ENCODE peak calls at places on chromosomes 12 and 14, in five cellular contexts. One of them, this sample, is unnamed.

GRCh38 chr12:59383426-59383822 is 212.4 kb upstream of the SLC16A7 start:
- DNase-seq in transverse colon: no peak
- DNase-seq in spleen: no peak
- DNase-seq in lower lobe of right lung: no peak
- DNase-seq in fibroblast of mammary gland: peak
- DNase-seq in this sample: no peak

GRCh38 chr14:103488960-103489359 is 33.7 kb downstream of the CKB start:
- DNase-seq in fibroblast of mammary gland: peak
- DNase-seq in transverse colon: no peak
- DNase-seq in spleen: no peak
- DNase-seq in lower lobe of right lung: no peak
- DNase-seq in this sample: no peak

GRCh38 chr12:130792926-130793849 is 45.9 kb downstream of the STX2 start:
- DNase-seq in lower lobe of right lung: no peak
- DNase-seq in fibroblast of mammary gland: no peak
- DNase-seq in spleen: peak
- DNase-seq in transverse colon: no peak
- DNase-seq in this sample: no peak

GRCh38 chr12:1912580-1913376 is 5.7 kb downstream of the CACNA2D4 start:
- DNase-seq in lower lobe of right lung: no peak
- DNase-seq in spleen: peak
- DNase-seq in fibroblast of mammary gland: no peak
- DNase-seq in transverse colon: no peak
- DNase-seq in this sample: peak

GRCh38 chr12:109792992-109793391 is 40.2 kb downstream of the TRPV4 start:
- DNase-seq in transverse colon: no peak
- DNase-seq in fibroblast of mammary gland: no peak
- DNase-seq in spleen: no peak
- DNase-seq in lower lobe of right lung: no peak
- DNase-seq in this sample: no peak

GRCh38 chr12:65958456-65958855 is 134.2 kb downstream of the HMGA2 start:
- DNase-seq in fibroblast of mammary gland: no peak
- DNase-seq in transverse colon: no peak
- DNase-seq in spleen: no peak
- DNase-seq in lower lobe of right lung: no peak
- DNase-seq in this sample: no peak

GRCh38 chr12:128026696-128027574 is 240.0 kb upstream of the TMEM132C start:
- DNase-seq in transverse colon: peak
- DNase-seq in lower lobe of right lung: no peak
- DNase-seq in fibroblast of mammary gland: no peak
- DNase-seq in spleen: no peak
- DNase-seq in this sample: no peak

GRCh38 chr12:20646239-20646827 is 48.8 kb upstream of the SLCO1C1 start:
- DNase-seq in spleen: no peak
- DNase-seq in fibroblast of mammary gland: peak
- DNase-seq in lower lobe of right lung: no peak
- DNase-seq in transverse colon: no peak
- DNase-seq in this sample: no peak

GRCh38 chr14:36502558-36503508 is 17.2 kb downstream of the NKX2-1 start:
- DNase-seq in lower lobe of right lung: no peak
- DNase-seq in spleen: no peak
- DNase-seq in transverse colon: no peak
- DNase-seq in fibroblast of mammary gland: no peak
- DNase-seq in this sample: no peak

GRCh38 chr12:32181498-32182175 is 75.0 kb downstream of the BICD1 start:
- DNase-seq in spleen: no peak
- DNase-seq in fibroblast of mammary gland: peak
- DNase-seq in transverse colon: no peak
- DNase-seq in lower lobe of right lung: no peak
- DNase-seq in this sample: no peak

GRCh38 chr14:28831126-28831525 is 64.5 kb downstream of the FOXG1 start:
- DNase-seq in fibroblast of mammary gland: no peak
- DNase-seq in spleen: no peak
- DNase-seq in lower lobe of right lung: no peak
- DNase-seq in transverse colon: no peak
- DNase-seq in this sample: no peak

GRCh38 chr12:14148489-14149240 is 167.3 kb upstream of the GRIN2B start:
- DNase-seq in transverse colon: no peak
- DNase-seq in spleen: no peak
- DNase-seq in lower lobe of right lung: no peak
- DNase-seq in fibroblast of mammary gland: no peak
- DNase-seq in this sample: no peak

GRCh38 chr12:132405742-132406251 is 76.4 kb upstream of the GALNT9 start:
- DNase-seq in fibroblast of mammary gland: no peak
- DNase-seq in lower lobe of right lung: no peak
- DNase-seq in transverse colon: no peak
- DNase-seq in spleen: no peak
- DNase-seq in this sample: no peak

GRCh38 chr12:52506858-52507715 is 13.1 kb downstream of the KRT5 start:
- DNase-seq in fibroblast of mammary gland: peak
- DNase-seq in transverse colon: no peak
- DNase-seq in lower lobe of right lung: no peak
- DNase-seq in spleen: no peak
- DNase-seq in this sample: no peak

GRCh38 chr12:116910645-116911449 is at the start of gene FBXW8:
- DNase-seq in transverse colon: peak
- DNase-seq in fibroblast of mammary gland: peak
- DNase-seq in spleen: peak
- DNase-seq in lower lobe of right lung: peak
- DNase-seq in this sample: peak

GRCh38 chr12:8697120-8697475 is 693 bp upstream of the RIMKLB start:
- DNase-seq in transverse colon: no peak
- DNase-seq in spleen: peak
- DNase-seq in lower lobe of right lung: no peak
- DNase-seq in fibroblast of mammary gland: peak
- DNase-seq in this sample: no peak

GRCh38 chr14:76761849-76762616 is 765 bp downstream of the VASH1 start:
- DNase-seq in transverse colon: no peak
- DNase-seq in spleen: no peak
- DNase-seq in fibroblast of mammary gland: no peak
- DNase-seq in lower lobe of right lung: no peak
- DNase-seq in this sample: peak

GRCh38 chr14:93638790-93639189 is 149.5 kb downstream of the PRIMA1 start:
- DNase-seq in fibroblast of mammary gland: no peak
- DNase-seq in transverse colon: no peak
- DNase-seq in spleen: no peak
- DNase-seq in lower lobe of right lung: no peak
- DNase-seq in this sample: no peak

GRCh38 chr14:91882776-91883175 is 15.4 kb upstream of the TC2N start:
- DNase-seq in lower lobe of right lung: no peak
- DNase-seq in fibroblast of mammary gland: no peak
- DNase-seq in spleen: no peak
- DNase-seq in transverse colon: no peak
- DNase-seq in this sample: no peak

GRCh38 chr12:68521848-68522502 is 88.7 kb upstream of the RAP1B start:
- DNase-seq in spleen: no peak
- DNase-seq in fibroblast of mammary gland: peak
- DNase-seq in transverse colon: no peak
- DNase-seq in lower lobe of right lung: no peak
- DNase-seq in this sample: no peak

DNA sequence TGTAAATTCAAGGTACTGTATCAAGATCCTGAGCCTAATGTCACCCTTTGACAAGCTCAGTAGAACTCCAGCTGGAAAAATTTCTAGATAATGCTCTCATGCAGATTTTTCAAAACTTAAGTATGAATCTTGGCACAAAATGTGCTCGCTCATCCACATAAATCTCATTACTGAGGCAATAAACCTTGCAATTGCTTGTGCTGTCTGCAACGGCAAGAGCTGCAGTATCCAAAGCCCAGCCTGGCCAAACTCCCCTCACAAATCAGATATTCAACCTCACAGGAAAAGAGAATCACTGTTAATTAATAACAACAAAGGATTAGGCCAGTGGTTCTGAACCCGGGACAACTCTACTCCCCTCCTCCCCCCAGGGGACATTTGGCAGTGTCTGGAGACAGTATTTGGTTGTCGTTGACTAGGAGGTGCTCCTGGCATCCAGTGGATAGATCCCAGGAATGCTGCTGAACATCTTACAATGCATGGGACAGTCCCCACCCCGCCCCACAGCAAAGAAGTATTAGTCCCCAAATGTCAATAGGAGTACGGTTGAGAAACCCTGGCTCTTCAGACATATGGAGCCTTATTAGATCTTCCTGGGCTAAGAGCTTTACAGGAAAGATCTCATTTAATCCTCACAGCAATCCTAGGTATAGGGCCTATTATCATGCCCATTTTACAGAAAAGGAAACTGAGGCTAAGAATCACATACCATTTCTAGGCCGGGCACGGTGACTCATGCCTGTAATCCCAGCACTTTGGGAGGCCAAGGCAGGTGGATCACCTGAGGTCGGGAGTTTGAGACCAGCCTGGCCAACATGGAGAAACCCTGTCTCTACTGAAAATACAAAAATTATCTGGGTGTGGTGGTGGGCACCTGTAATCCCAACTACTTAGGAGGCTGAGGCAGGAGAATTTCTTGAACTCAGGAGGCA is 19.4 kb upstream of the CORO1C start:
- DNase-seq in spleen: no peak
- DNase-seq in fibroblast of mammary gland: peak
- DNase-seq in lower lobe of right lung: no peak
- DNase-seq in transverse colon: no peak
- DNase-seq in this sample: no peak
- H3K4me3 ChIP-seq in spleen: no peak
- H3K4me3 ChIP-seq in fibroblast of mammary gland: no peak
- H3K4me3 ChIP-seq in lower lobe of right lung: no peak
- H3K4me3 ChIP-seq in transverse colon: no peak
- H3K4me3 ChIP-seq in this sample: no peak

GRCh38 chr14:63727231-63727735 is 582 bp downstream of the SGPP1 start:
- DNase-seq in fibroblast of mammary gland: peak
- DNase-seq in spleen: peak
- DNase-seq in transverse colon: peak
- DNase-seq in lower lobe of right lung: peak
- DNase-seq in this sample: peak

GRCh38 chr14:63726499-63726898 is 1.4 kb downstream of the SGPP1 start:
- DNase-seq in fibroblast of mammary gland: no peak
- DNase-seq in lower lobe of right lung: no peak
- DNase-seq in spleen: no peak
- DNase-seq in transverse colon: no peak
- DNase-seq in this sample: no peak

GRCh38 chr14:63727736-63728728 is at the start of gene SGPP1:
- DNase-seq in fibroblast of mammary gland: peak
- DNase-seq in spleen: peak
- DNase-seq in transverse colon: peak
- DNase-seq in lower lobe of right lung: peak
- DNase-seq in this sample: peak

GRCh38 chr14:63730659-63731058 is 2.8 kb upstream of the SGPP1 start:
- DNase-seq in transverse colon: no peak
- DNase-seq in fibroblast of mammary gland: no peak
- DNase-seq in spleen: no peak
- DNase-seq in lower lobe of right lung: no peak
- DNase-seq in this sample: no peak

DNA sequence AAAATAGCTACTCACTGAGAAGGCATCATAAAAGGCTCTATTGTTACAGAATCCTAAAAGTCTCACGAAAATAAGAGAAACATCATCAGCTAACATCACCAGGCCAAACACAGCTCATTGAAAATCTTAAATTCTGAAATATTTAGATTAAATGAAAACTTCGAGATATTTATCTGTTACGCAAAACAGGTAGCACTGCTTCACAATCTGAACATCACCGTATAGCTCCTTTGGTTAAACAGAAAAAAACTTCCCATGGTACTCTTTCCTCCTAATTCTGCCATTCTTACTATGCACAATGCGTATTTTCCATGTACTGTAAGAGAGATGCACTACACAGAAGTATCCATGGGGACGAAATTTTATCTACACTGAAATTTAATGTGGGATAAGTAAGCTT is 2.1 kb downstream of the SGPP1 start:
- DNase-seq in lower lobe of right lung: no peak
- DNase-seq in fibroblast of mammary gland: no peak
- DNase-seq in spleen: no peak
- DNase-seq in transverse colon: no peak
- DNase-seq in this sample: no peak
- H3K4me3 ChIP-seq in lower lobe of right lung: peak
- H3K4me3 ChIP-seq in fibroblast of mammary gland: peak
- H3K4me3 ChIP-seq in spleen: peak
- H3K4me3 ChIP-seq in transverse colon: peak
- H3K4me3 ChIP-seq in this sample: peak

GRCh38 chr12:129772463-129773169 is 131.2 kb downstream of the TMEM132D start:
- DNase-seq in spleen: no peak
- DNase-seq in fibroblast of mammary gland: no peak
- DNase-seq in transverse colon: no peak
- DNase-seq in lower lobe of right lung: no peak
- DNase-seq in this sample: no peak

GRCh38 chr12:129765719-129766118 is 138.1 kb downstream of the TMEM132D start:
- DNase-seq in spleen: no peak
- DNase-seq in lower lobe of right lung: no peak
- DNase-seq in fibroblast of mammary gland: no peak
- DNase-seq in transverse colon: no peak
- DNase-seq in this sample: no peak

GRCh38 chr12:129773170-129773493 is 130.7 kb downstream of the TMEM132D start:
- DNase-seq in spleen: no peak
- DNase-seq in transverse colon: no peak
- DNase-seq in fibroblast of mammary gland: no peak
- DNase-seq in lower lobe of right lung: no peak
- DNase-seq in this sample: no peak

GRCh38 chr12:129776977-129777667 is 126.7 kb downstream of the TMEM132D start:
- DNase-seq in spleen: no peak
- DNase-seq in transverse colon: no peak
- DNase-seq in lower lobe of right lung: no peak
- DNase-seq in fibroblast of mammary gland: no peak
- DNase-seq in this sample: no peak

DNA sequence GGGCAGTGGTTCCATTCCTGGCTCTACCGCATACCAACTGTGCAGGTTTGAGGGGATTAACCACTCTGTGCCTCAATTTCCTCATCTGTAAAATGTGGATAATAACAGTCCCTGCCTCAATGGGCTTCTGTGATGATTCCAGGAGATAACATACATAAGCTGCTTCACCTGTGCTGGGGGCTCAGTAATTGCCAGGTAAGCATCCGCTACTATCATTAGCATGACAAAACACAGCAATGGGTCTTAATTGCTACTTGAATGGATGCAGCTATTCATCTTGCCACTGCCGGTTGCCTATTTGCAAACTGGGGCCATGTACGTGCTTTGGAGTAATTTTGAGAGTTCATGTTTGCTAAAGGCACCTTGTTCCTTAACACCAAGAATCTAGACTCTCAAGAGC is 132.6 kb downstream of the TMEM132D start:
- DNase-seq in transverse colon: no peak
- DNase-seq in lower lobe of right lung: no peak
- DNase-seq in spleen: no peak
- DNase-seq in fibroblast of mammary gland: no peak
- DNase-seq in this sample: no peak
- H3K4me3 ChIP-seq in transverse colon: no peak
- H3K4me3 ChIP-seq in lower lobe of right lung: no peak
- H3K4me3 ChIP-seq in spleen: no peak
- H3K4me3 ChIP-seq in fibroblast of mammary gland: no peak
- H3K4me3 ChIP-seq in this sample: no peak

DNA sequence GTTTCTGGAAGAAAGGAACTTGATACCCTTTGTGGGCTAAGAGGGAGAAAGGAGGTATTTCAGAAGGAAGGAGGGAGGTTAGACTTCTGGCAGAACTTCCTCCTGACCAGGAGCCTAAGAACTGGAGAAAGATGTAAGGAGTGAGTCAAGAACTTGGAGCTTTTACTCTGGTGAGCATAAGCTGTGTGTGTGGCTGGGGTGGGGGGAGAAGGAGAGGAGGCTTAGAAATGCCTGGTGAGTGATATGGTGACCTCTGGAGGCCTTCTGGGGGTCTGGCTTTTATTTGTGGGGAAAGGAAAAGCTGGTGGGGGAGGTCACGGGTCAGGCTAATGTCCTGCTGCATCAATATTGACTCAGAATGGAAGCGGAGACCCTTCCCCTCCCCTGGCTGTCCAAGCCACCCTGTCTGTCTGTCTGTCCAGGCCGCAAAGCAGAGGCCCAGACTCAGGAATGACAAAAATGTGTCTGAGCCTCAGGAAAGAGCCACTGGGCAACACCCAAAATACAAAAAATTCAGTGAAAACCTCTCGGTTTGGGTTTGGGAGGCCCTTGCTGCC is 4.8 kb downstream of the LRP1 start:
- DNase-seq in fibroblast of mammary gland: peak
- DNase-seq in lower lobe of right lung: no peak
- DNase-seq in transverse colon: peak
- DNase-seq in spleen: peak
- DNase-seq in this sample: no peak
- H3K4me3 ChIP-seq in fibroblast of mammary gland: peak
- H3K4me3 ChIP-seq in lower lobe of right lung: peak
- H3K4me3 ChIP-seq in transverse colon: no peak
- H3K4me3 ChIP-seq in spleen: no peak
- H3K4me3 ChIP-seq in this sample: no peak